ENCODE peak calls at places on chromosomes 16 and 17, in ten cellular contexts. One of them, this sample, is unnamed.

GRCh38 chr17:3794890-3795757 is 5.9 kb downstream of the ITGAE start:
- DNase-seq in MM.1S: no peak
- DNase-seq in stimulated activated CD4-positive, alpha-beta T cell treated with anti-CD3 and anti-CD28 coated beads, TNF-alpha, amount 100 ng/mL, for 4 hours: peak
- DNase-seq in NCI-H1930: no peak
- DNase-seq in fibroblast of the conjunctiva: no peak
- DNase-seq in hepatocyte: peak
- DNase-seq in activated CD8-positive, alpha-beta T cell treated with anti-CD3 and anti-CD28 coated beads for 36 hours: peak
- DNase-seq in SW 1271: no peak
- DNase-seq in activated naive CD4-positive, alpha-beta T cell treated with anti-CD3 and anti-CD28 coated beads, Interleukin-2, amount 50 U/mL, for 16 hours: no peak
- DNase-seq in GM04503: no peak
- DNase-seq in this sample: no peak

GRCh38 chr17:59154721-59155438 is at the start of gene SKA2:
- DNase-seq in MM.1S: no peak
- DNase-seq in stimulated activated CD4-positive, alpha-beta T cell treated with anti-CD3 and anti-CD28 coated beads, TNF-alpha, amount 100 ng/mL, for 4 hours: peak
- DNase-seq in NCI-H1930: peak
- DNase-seq in fibroblast of the conjunctiva: no peak
- DNase-seq in hepatocyte: no peak
- DNase-seq in activated CD8-positive, alpha-beta T cell treated with anti-CD3 and anti-CD28 coated beads for 36 hours: peak
- DNase-seq in SW 1271: peak
- DNase-seq in activated naive CD4-positive, alpha-beta T cell treated with anti-CD3 and anti-CD28 coated beads, Interleukin-2, amount 50 U/mL, for 16 hours: peak
- DNase-seq in GM04503: no peak
- DNase-seq in this sample: peak

GRCh38 chr16:73033271-73033998 is 14.5 kb downstream of the ZFHX3 start:
- DNase-seq in MM.1S: no peak
- DNase-seq in stimulated activated CD4-positive, alpha-beta T cell treated with anti-CD3 and anti-CD28 coated beads, TNF-alpha, amount 100 ng/mL, for 4 hours: no peak
- DNase-seq in NCI-H1930: no peak
- DNase-seq in fibroblast of the conjunctiva: no peak
- DNase-seq in hepatocyte: no peak
- DNase-seq in activated CD8-positive, alpha-beta T cell treated with anti-CD3 and anti-CD28 coated beads for 36 hours: no peak
- DNase-seq in SW 1271: no peak
- DNase-seq in activated naive CD4-positive, alpha-beta T cell treated with anti-CD3 and anti-CD28 coated beads, Interleukin-2, amount 50 U/mL, for 16 hours: no peak
- DNase-seq in GM04503: no peak
- DNase-seq in this sample: no peak

GRCh38 chr17:45923511-45924268 is 29.3 kb downstream of the MAPT start:
- DNase-seq in MM.1S: no peak
- DNase-seq in stimulated activated CD4-positive, alpha-beta T cell treated with anti-CD3 and anti-CD28 coated beads, TNF-alpha, amount 100 ng/mL, for 4 hours: no peak
- DNase-seq in NCI-H1930: no peak
- DNase-seq in fibroblast of the conjunctiva: peak
- DNase-seq in hepatocyte: peak
- DNase-seq in activated CD8-positive, alpha-beta T cell treated with anti-CD3 and anti-CD28 coated beads for 36 hours: no peak
- DNase-seq in SW 1271: no peak
- DNase-seq in activated naive CD4-positive, alpha-beta T cell treated with anti-CD3 and anti-CD28 coated beads, Interleukin-2, amount 50 U/mL, for 16 hours: no peak
- DNase-seq in GM04503: peak
- DNase-seq in this sample: no peak

GRCh38 chr17:38604479-38605229 is 1.1 kb downstream of the SRCIN1 start:
- DNase-seq in MM.1S: peak
- DNase-seq in stimulated activated CD4-positive, alpha-beta T cell treated with anti-CD3 and anti-CD28 coated beads, TNF-alpha, amount 100 ng/mL, for 4 hours: no peak
- DNase-seq in NCI-H1930: peak
- DNase-seq in fibroblast of the conjunctiva: no peak
- DNase-seq in hepatocyte: peak
- DNase-seq in activated CD8-positive, alpha-beta T cell treated with anti-CD3 and anti-CD28 coated beads for 36 hours: peak
- DNase-seq in SW 1271: no peak
- DNase-seq in activated naive CD4-positive, alpha-beta T cell treated with anti-CD3 and anti-CD28 coated beads, Interleukin-2, amount 50 U/mL, for 16 hours: peak
- DNase-seq in GM04503: no peak
- DNase-seq in this sample: no peak

GRCh38 chr16:3256876-3257465 is 538 bp upstream of the MEFV start:
- DNase-seq in MM.1S: no peak
- DNase-seq in stimulated activated CD4-positive, alpha-beta T cell treated with anti-CD3 and anti-CD28 coated beads, TNF-alpha, amount 100 ng/mL, for 4 hours: no peak
- DNase-seq in NCI-H1930: no peak
- DNase-seq in fibroblast of the conjunctiva: no peak
- DNase-seq in hepatocyte: no peak
- DNase-seq in activated CD8-positive, alpha-beta T cell treated with anti-CD3 and anti-CD28 coated beads for 36 hours: no peak
- DNase-seq in SW 1271: no peak
- DNase-seq in activated naive CD4-positive, alpha-beta T cell treated with anti-CD3 and anti-CD28 coated beads, Interleukin-2, amount 50 U/mL, for 16 hours: no peak
- DNase-seq in GM04503: no peak
- DNase-seq in this sample: no peak

GRCh38 chr17:61331178-61331577 is 68.5 kb upstream of the TBX2 start:
- DNase-seq in MM.1S: no peak
- DNase-seq in stimulated activated CD4-positive, alpha-beta T cell treated with anti-CD3 and anti-CD28 coated beads, TNF-alpha, amount 100 ng/mL, for 4 hours: no peak
- DNase-seq in NCI-H1930: no peak
- DNase-seq in fibroblast of the conjunctiva: no peak
- DNase-seq in hepatocyte: no peak
- DNase-seq in activated CD8-positive, alpha-beta T cell treated with anti-CD3 and anti-CD28 coated beads for 36 hours: no peak
- DNase-seq in SW 1271: no peak
- DNase-seq in activated naive CD4-positive, alpha-beta T cell treated with anti-CD3 and anti-CD28 coated beads, Interleukin-2, amount 50 U/mL, for 16 hours: no peak
- DNase-seq in GM04503: no peak
- DNase-seq in this sample: no peak

GRCh38 chr17:74354123-74354522 is 7.5 kb downstream of the BTBD17 start:
- DNase-seq in MM.1S: peak
- DNase-seq in stimulated activated CD4-positive, alpha-beta T cell treated with anti-CD3 and anti-CD28 coated beads, TNF-alpha, amount 100 ng/mL, for 4 hours: peak
- DNase-seq in NCI-H1930: peak
- DNase-seq in fibroblast of the conjunctiva: no peak
- DNase-seq in hepatocyte: peak
- DNase-seq in activated CD8-positive, alpha-beta T cell treated with anti-CD3 and anti-CD28 coated beads for 36 hours: peak
- DNase-seq in SW 1271: no peak
- DNase-seq in activated naive CD4-positive, alpha-beta T cell treated with anti-CD3 and anti-CD28 coated beads, Interleukin-2, amount 50 U/mL, for 16 hours: peak
- DNase-seq in GM04503: no peak
- DNase-seq in this sample: no peak

GRCh38 chr17:67390006-67390645 is 13.0 kb downstream of the PITPNC1 start:
- DNase-seq in MM.1S: no peak
- DNase-seq in stimulated activated CD4-positive, alpha-beta T cell treated with anti-CD3 and anti-CD28 coated beads, TNF-alpha, amount 100 ng/mL, for 4 hours: no peak
- DNase-seq in NCI-H1930: no peak
- DNase-seq in fibroblast of the conjunctiva: no peak
- DNase-seq in hepatocyte: no peak
- DNase-seq in activated CD8-positive, alpha-beta T cell treated with anti-CD3 and anti-CD28 coated beads for 36 hours: no peak
- DNase-seq in SW 1271: no peak
- DNase-seq in activated naive CD4-positive, alpha-beta T cell treated with anti-CD3 and anti-CD28 coated beads, Interleukin-2, amount 50 U/mL, for 16 hours: no peak
- DNase-seq in GM04503: no peak
- DNase-seq in this sample: no peak

GRCh38 chr17:13601776-13602551 is at the start of gene HS3ST3A1:
- DNase-seq in MM.1S: no peak
- DNase-seq in stimulated activated CD4-positive, alpha-beta T cell treated with anti-CD3 and anti-CD28 coated beads, TNF-alpha, amount 100 ng/mL, for 4 hours: no peak
- DNase-seq in NCI-H1930: peak
- DNase-seq in fibroblast of the conjunctiva: peak
- DNase-seq in hepatocyte: peak
- DNase-seq in activated CD8-positive, alpha-beta T cell treated with anti-CD3 and anti-CD28 coated beads for 36 hours: peak
- DNase-seq in SW 1271: peak
- DNase-seq in activated naive CD4-positive, alpha-beta T cell treated with anti-CD3 and anti-CD28 coated beads, Interleukin-2, amount 50 U/mL, for 16 hours: peak
- DNase-seq in GM04503: no peak
- DNase-seq in this sample: peak

This sample was measured in GF-D8.